ENCODE peak calls at places on chromosomes 16 and 17, in six cellular contexts. H is gastrocnemius medialis, R is lower lobe of right lung, I is uterus, S is Panc1, Z is A549. E is an unnamed sample.

GRCh38 chr17:48725005-48725293 is 2.0 kb downstream of the PRAC2 start:
- DNase-seq in H (no peak), R (no peak), I (no peak), S (no peak), Z (no peak), E (no peak)

GRCh38 chr17:1455291-1455747 is 713 bp downstream of the CRK start:
- DNase-seq in H (peak; percentile 64), R (peak; percentile 79), I (peak; percentile 66), S (no peak), Z (peak; percentile 89), E (peak; percentile 68)

GRCh38 chr16:82280867-82281266 is 110.8 kb upstream of the MPHOSPH6 start:
- DNase-seq in H (no peak), R (no peak), I (no peak), S (no peak), Z (no peak), E (no peak)

GRCh38 chr17:75847595-75848522 is 3.7 kb upstream of the UNC13D start:
- DNase-seq in H (no peak), R (no peak), I (no peak), S (no peak), Z (no peak), E (no peak)

GRCh38 chr17:81417049-81417878 is 22.0 kb downstream of the BAHCC1 start:
- DNase-seq in H (no peak), R (no peak), I (peak; percentile 65), S (no peak), Z (no peak), E (no peak)

GRCh38 chr16:67936124-67936875 is at the start of gene PSMB10:
- DNase-seq in H (no peak), R (peak; percentile 77), I (peak; percentile 60), S (no peak), Z (peak; percentile 54), E (peak; percentile 57)

GRCh38 chr17:30576326-30576861 is 99.2 kb downstream of the GOSR1 start:
- DNase-seq in H (no peak), R (no peak), I (no peak), S (no peak), Z (no peak), E (no peak)

GRCh38 chr16:21199607-21200218 is 11.7 kb downstream of the ZP2 start:
- DNase-seq in H (no peak), R (no peak), I (no peak), S (no peak), Z (no peak), E (no peak)

GRCh38 chr17:69470702-69471101 is 56.2 kb downstream of the MAP2K6 start:
- DNase-seq in H (no peak), R (no peak), I (no peak), S (no peak), Z (no peak), E (no peak)

GRCh38 chr16:79838860-79839259 is 238.3 kb upstream of the MAF start:
- DNase-seq in H (no peak), R (no peak), I (peak; percentile 78), S (no peak), Z (no peak), E (peak; percentile 31)

GRCh38 chr17:31275126-31275525 is 21.9 kb downstream of the OMG start:
- DNase-seq in H (no peak), R (no peak), I (no peak), S (no peak), Z (no peak), E (no peak)

GRCh38 chr16:69672998-69673713 is 53.2 kb downstream of the NQO1 start:
- DNase-seq in H (no peak), R (no peak), I (no peak), S (no peak), Z (no peak), E (no peak)

GRCh38 chr17:49576121-49576905 is 642 bp downstream of the NXPH3 start:
- DNase-seq in H (no peak), R (no peak), I (peak; percentile 69), S (no peak), Z (no peak), E (peak; percentile 66)

GRCh38 chr16:2078096-2078495 is 30.3 kb downstream of the TSC2 start:
- DNase-seq in H (no peak), R (no peak), I (no peak), S (no peak), Z (no peak), E (no peak)

GRCh38 chr17:73347355-73347754 is 35.6 kb upstream of the CDC42EP4 start:
- DNase-seq in H (no peak), R (no peak), I (no peak), S (no peak), Z (no peak), E (no peak)

GRCh38 chr17:58323420-58324408 is 4.9 kb downstream of the TSPOAP1 start:
- DNase-seq in H (no peak), R (no peak), I (no peak), S (no peak), Z (no peak), E (no peak)

GRCh38 chr16:88977028-88977844 is at the start of gene CBFA2T3:
- DNase-seq in H (peak; percentile 35), R (peak; percentile 87), I (peak; percentile 64), S (no peak), Z (no peak), E (peak; percentile 84)

GRCh38 chr16:84107921-84108320 is 8.8 kb downstream of the MBTPS1 start:
- DNase-seq in H (no peak), R (no peak), I (no peak), S (no peak), Z (no peak), E (no peak)

GRCh38 chr17:15340966-15341365 is 431 bp downstream of the TEKT3 start:
- DNase-seq in H (no peak), R (no peak), I (no peak), S (no peak), Z (no peak), E (no peak)

GRCh38 chr17:51914613-51915012 is 243.9 kb downstream of the CA10 start:
- DNase-seq in H (no peak), R (no peak), I (no peak), S (no peak), Z (no peak), E (no peak)

GRCh38 chr17:61205406-61205805 is 194.2 kb upstream of the TBX2 start:
- DNase-seq in H (no peak), R (no peak), I (no peak), S (no peak), Z (no peak), E (no peak)

GRCh38 chr16:1509307-1510221 is 16.4 kb downstream of the TELO2 start:
- DNase-seq in H (peak; percentile 54), R (no peak), I (peak; percentile 44), S (no peak), Z (no peak), E (peak; percentile 78)

GRCh38 chr17:63834431-63835166 is 7.1 kb upstream of the FTSJ3 start:
- DNase-seq in H (no peak), R (peak; percentile 66), I (no peak), S (no peak), Z (peak; percentile 92), E (no peak)

GRCh38 chr17:21539146-21539545 is 153.2 kb upstream of the KCNJ18 start:
- DNase-seq in H (no peak), R (no peak), I (no peak), S (no peak), Z (no peak), E (no peak)

GRCh38 chr17:21545051-21545450 is 147.3 kb upstream of the KCNJ18 start:
- DNase-seq in H (no peak), R (no peak), I (no peak), S (no peak), Z (no peak), E (no peak)

GRCh38 chr17:21540502-21540901 is 151.8 kb upstream of the KCNJ18 start:
- DNase-seq in H (no peak), R (no peak), I (no peak), S (no peak), Z (no peak), E (no peak)

GRCh38 chr17:21542070-21542469 is 150.3 kb upstream of the KCNJ18 start:
- DNase-seq in H (no peak), R (no peak), I (no peak), S (no peak), Z (no peak), E (no peak)

GRCh38 chr17:21542991-21543390 is 149.3 kb upstream of the KCNJ18 start:
- DNase-seq in H (no peak), R (peak; percentile 53), I (no peak), S (no peak), Z (no peak), E (no peak)
- H3K9me3 ChIP-seq in H (no peaks in the 10 kb centered on the region), R (peaks cover 6% of the 10 kb centered on the region), I (no peaks in the 10 kb centered on the region), S (peaks cover 8% of the 10 kb centered on the region), Z (peaks cover 11% of the 10 kb centered on the region), E (peaks cover 16% of the 10 kb centered on the region)

DNA sequence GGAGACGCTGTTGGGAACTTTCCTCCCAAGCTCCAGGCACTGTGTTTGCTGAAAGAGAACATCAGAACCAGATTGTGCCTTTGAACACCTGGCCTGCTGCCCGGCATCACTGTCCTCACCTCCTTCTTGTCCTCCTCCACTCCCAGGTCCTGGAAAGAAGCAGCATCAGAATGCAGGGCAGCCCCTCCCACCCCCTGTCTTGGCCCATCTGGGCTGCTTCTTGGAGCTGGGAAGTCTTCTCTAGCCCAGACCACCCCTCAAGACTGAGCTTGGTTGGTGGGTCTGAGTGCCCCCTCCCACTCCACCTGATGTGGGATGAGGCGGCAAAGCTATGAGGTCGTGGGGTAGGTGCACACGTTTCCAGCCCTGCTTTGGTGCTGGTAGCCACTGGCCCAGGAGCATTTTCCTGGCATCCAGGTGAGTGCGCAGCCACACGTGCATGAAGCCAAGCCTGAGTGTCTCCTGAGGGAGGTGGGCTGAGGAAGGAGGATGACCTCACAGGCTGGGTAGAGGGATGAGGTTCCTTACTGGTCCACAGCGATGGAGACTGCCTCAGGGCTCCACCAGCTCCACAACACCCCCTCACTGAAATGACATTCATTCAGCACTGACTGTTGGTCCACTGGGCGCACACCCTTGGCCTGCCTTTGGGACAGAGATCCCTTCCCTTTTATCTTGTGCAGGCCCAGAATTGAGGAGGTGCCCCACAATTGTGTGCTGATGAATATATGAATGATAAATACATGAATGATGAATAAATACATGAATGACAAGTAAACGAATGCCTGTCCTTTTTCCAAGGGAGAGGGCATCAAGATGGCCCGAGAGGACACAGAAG is 6.0 kb downstream of the CCR7 start:
- DNase-seq in H (no peak), R (no peak), I (peak; percentile 81), S (no peak), Z (no peak), E (no peak)
- H3K27ac ChIP-seq in H (no peak overlapping the region), R (peak overlapping the region; percentile 77), I (peak overlapping the region; percentile 74), S (no peak overlapping the region), Z (peak overlapping the region; percentile 95), E (peak overlapping the region; percentile 92)

DNA sequence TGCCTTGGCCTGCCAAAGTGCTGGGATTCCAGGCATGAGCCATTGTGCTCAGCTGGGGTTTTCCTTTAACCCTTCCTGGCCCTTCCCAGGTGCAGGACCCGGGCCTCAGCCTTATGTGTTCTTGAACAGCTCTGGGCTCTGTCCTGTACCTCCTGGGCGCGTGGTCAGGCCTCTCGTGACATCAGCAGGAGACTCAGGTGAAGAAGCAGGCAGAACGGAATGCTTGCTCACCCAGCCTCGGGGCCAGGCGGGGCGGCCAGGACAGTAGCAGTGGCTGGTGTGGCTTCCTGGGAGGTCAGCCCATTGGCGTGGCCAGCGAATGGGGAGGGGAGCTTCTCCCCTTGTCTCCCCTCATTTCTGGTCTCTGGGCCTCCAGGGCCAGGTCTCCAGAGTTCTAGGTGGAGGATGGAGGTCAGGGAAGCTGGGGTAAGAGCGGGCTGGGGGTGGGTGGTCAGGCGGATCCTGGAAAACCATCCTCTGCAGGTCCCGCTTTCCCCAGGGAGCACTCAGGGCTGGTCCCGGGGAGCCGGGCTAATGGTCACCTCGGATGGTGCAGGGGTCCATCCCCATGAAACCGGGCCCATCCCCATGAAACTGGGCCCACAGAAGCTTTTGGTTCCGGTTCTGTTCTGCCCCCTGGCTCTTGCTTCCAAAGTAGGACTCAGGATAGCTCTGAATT is 281.5 kb downstream of the SEC14L1 start:
- DNase-seq in H (peak; percentile 69), R (no peak), I (no peak), S (no peak), Z (no peak), E (no peak)
- TF ChIP-seq CTCF in H (no peak), R (no peak), I (no peak), S (no peak), Z (no peak), E (no peak)

GRCh38 chr16:10412935-10413601 is 27.2 kb downstream of the ATF7IP2 start:
- DNase-seq in H (no peak), R (no peak), I (no peak), S (no peak), Z (no peak), E (no peak)
- H3K9me3 ChIP-seq in H (peaks cover 3% of the 10 kb centered on the region), R (peaks cover 75% of the 10 kb centered on the region), I (peaks cover 16% of the 10 kb centered on the region), S (peaks cover 44% of the 10 kb centered on the region), Z (peaks cover 44% of the 10 kb centered on the region), E (peaks cover 94% of the 10 kb centered on the region)

E was measured in left ventricle myocardium inferior.